ENCODE peak calls at places on chromosomes 5 and 9, in four cellular contexts. B is IMR-90, W is mesendoderm, V is H1. S is an unnamed sample.

GRCh38 chr9:18498947-18499585 is 25.1 kb downstream of the ADAMTSL1 start:
- DNase-seq in B (no peak), W (no peak), V (no peak), S (no peak)

GRCh38 chr5:59206132-59206581 is 623.3 kb downstream of the RAB3C start:
- DNase-seq in B (peak), W (no peak), V (no peak), S (no peak)

GRCh38 chr5:57989378-57989777 is 470.5 kb downstream of the PLK2 start:
- DNase-seq in B (peak), W (no peak), V (no peak), S (peak)

GRCh38 chr9:37309136-37309535 is 113.4 kb upstream of the GRHPR start:
- DNase-seq in B (peak), W (peak), V (peak), S (peak)

GRCh38 chr5:177524539-177524900 is 7.8 kb upstream of the DDX41 start:
- DNase-seq in B (no peak), W (no peak), V (no peak), S (no peak)

GRCh38 chr9:120966005-120966369 is 39.4 kb upstream of the TRAF1 start:
- DNase-seq in B (no peak), W (no peak), V (no peak), S (no peak)

GRCh38 chr9:84439253-84439652 is 98.7 kb upstream of the SLC28A3 start:
- DNase-seq in B (no peak), W (no peak), V (no peak), S (no peak)

GRCh38 chr9:112711050-112711689 is 6.7 kb downstream of the INIP start:
- DNase-seq in B (peak), W (peak), V (no peak), S (peak)

GRCh38 chr5:137078171-137078665 is 420.9 kb downstream of the SPOCK1 start:
- DNase-seq in B (peak), W (peak), V (no peak), S (no peak)

GRCh38 chr9:103183569-103184191 is 188.5 kb downstream of the CYLC2 start:
- DNase-seq in B (no peak), W (no peak), V (no peak), S (no peak)

GRCh38 chr5:138467711-138468132 is 2.4 kb downstream of the EGR1 start:
- DNase-seq in B (no peak), W (peak), V (no peak), S (peak)

GRCh38 chr5:55030220-55030619 is 6.2 kb downstream of the GZMK start:
- DNase-seq in B (no peak), W (peak), V (no peak), S (no peak)

GRCh38 chr5:76679231-76679630 is 36.7 kb upstream of the F2R start:
- DNase-seq in B (peak), W (no peak), V (no peak), S (no peak)

GRCh38 chr9:18350036-18350435 is 123.9 kb upstream of the ADAMTSL1 start:
- DNase-seq in B (no peak), W (no peak), V (no peak), S (no peak)

GRCh38 chr9:80874276-80874675 is 815.1 kb downstream of the TLE1 start:
- DNase-seq in B (peak), W (no peak), V (no peak), S (peak)

GRCh38 chr5:74028406-74028805 is 402.4 kb downstream of the ARHGEF28 start:
- DNase-seq in B (peak), W (peak), V (no peak), S (peak)

GRCh38 chr5:166349036-166349435 is 1942.4 kb upstream of the WWC1 start:
- DNase-seq in B (no peak), W (no peak), V (no peak), S (peak)

GRCh38 chr9:133171161-133171955 is 7.6 kb upstream of the GBGT1 start:
- DNase-seq in B (no peak), W (no peak), V (no peak), S (no peak)

GRCh38 chr5:110055301-110055700 is 365.6 kb downstream of the MAN2A1 start:
- DNase-seq in B (no peak), W (no peak), V (no peak), S (no peak)

GRCh38 chr9:134158753-134159392 is 5.5 kb downstream of the RNU6ATAC start:
- DNase-seq in B (no peak), W (no peak), V (no peak), S (no peak)

GRCh38 chr5:150402226-150402773 is 10.4 kb downstream of the CD74 start:
- DNase-seq in B (no peak), W (no peak), V (no peak), S (no peak)

GRCh38 chr9:73264636-73265035 is 113.0 kb downstream of the ANXA1 start:
- DNase-seq in B (no peak), W (no peak), V (no peak), S (no peak)

GRCh38 chr5:369151-369939 is 47.8 kb downstream of the AHRR start:
- DNase-seq in B (peak), W (no peak), V (no peak), S (no peak)
- H3K23ac ChIP-seq in B (peak), W (no peak), V (no peak), S (no peak)

GRCh38 chr9:86280580-86280979 is 1.8 kb downstream of the ISCA1 start:
- DNase-seq in B (no peak), W (no peak), V (no peak), S (no peak)
- H3K4me3 ChIP-seq in B (no peak), W (no peak), V (peak), S (no peak)

DNA sequence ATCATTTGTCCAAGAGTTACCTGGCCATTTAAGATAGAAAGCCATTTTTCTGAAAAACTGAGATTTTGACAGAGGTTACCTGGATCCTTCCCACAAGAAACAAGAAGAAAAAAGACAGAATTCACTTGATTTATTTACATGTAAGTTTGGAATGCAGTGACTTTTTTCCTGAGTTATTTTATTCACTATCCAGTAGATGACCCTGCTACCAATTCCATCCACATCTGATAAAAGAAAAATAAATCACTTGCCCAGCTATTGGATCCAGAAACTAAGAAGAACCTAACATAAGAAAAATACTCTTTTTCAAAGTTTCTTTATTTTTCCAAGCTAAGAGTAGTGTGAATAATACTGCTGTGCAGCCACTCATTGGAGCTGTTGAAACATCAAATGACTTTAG is 275.2 kb downstream of the CETN3 start:
- DNase-seq in B (no peak), W (no peak), V (no peak), S (no peak)
- H3K23ac ChIP-seq in B (no peak), W (no peak), V (no peak), S (no peak)

GRCh38 chr5:1557114-1557873 is 33.5 kb upstream of the LPCAT1 start:
- DNase-seq in B (no peak), W (no peak), V (no peak), S (no peak)

GRCh38 chr5:1555808-1556681 is 32.3 kb upstream of the LPCAT1 start:
- DNase-seq in B (no peak), W (no peak), V (no peak), S (no peak)

GRCh38 chr5:1554410-1554967 is 30.7 kb upstream of the LPCAT1 start:
- DNase-seq in B (no peak), W (no peak), V (no peak), S (no peak)

GRCh38 chr5:1553642-1554409 is 30.1 kb upstream of the LPCAT1 start:
- DNase-seq in B (no peak), W (no peak), V (no peak), S (no peak)

DNA sequence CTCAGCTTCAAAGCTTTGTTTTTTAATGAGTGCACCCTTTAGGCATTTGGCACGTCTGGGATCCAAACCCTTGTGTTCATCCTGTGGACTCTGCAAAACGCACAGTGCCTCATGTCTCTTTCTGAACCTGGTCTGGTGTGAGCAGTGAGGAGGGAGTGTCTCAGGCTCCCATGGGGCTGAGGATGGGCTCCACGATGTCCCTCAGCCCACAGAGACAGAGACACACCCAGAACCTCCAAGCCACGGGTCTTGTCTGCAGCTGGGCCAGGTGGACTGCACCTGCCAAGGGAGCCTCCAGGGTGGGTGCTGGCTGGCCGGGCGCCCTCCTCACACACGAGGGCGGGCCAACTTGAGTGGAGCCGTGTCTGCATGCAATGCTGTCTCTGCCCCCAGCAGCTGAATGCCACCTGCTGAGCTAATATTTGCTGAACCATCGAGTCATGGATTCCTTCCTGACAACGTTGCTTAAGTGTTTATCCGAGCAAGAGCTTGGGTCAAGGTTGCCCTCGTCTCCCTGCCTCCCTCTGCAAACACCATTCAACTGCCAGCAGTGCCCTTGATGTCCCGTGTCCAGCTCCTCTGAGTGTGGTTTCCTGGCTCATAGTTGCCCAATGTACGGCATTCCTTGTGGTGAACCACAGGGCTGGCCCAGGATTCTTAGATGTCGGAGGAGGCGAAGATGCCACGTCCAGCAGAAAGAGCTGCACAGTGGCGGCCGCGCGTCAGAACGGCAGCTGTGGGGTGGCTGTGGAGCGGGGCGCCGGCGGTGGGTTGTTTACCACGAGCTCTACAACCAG is 31.4 kb upstream of the LPCAT1 start:
- DNase-seq in B (peak), W (no peak), V (no peak), S (no peak)
- H3K4me3 ChIP-seq in B (no peak), W (no peak), V (no peak), S (no peak)

DNA sequence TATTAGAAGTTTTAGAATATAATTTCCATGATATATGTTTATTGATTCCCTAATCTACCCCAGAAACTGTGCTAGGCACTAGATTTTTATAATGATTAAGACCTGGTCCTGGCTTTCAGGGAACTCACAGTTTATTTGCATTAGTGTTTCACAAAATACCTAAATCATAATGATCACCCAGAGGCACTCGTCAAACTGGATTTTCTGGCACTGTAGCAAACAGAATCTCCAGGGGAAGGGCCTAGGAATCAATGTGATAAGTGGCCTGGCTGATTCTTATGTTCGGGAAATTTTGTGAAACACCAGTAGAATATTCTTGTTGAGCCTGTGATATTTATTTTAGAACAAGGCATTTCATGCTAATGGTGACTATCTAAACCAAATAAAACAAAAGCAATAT is 37.4 kb upstream of the SRP19 start:
- DNase-seq in B (no peak), W (no peak), V (no peak), S (peak)
- H3K23ac ChIP-seq in B (no peak), W (no peak), V (no peak), S (no peak)

GRCh38 chr9:5492965-5493364 is 17.4 kb upstream of the PDCD1LG2 start:
- DNase-seq in B (no peak), W (no peak), V (no peak), S (peak)
- H3K4me3 ChIP-seq in B (no peak), W (no peak), V (no peak), S (no peak)

GRCh38 chr5:6350277-6351090 is 27.9 kb downstream of the MED10 start:
- DNase-seq in B (no peak), W (no peak), V (no peak), S (no peak)
- H3K23ac ChIP-seq in B (no peak), W (no peak), V (no peak), S (no peak)